ENCODE peak calls at places on chromosome 1, in four cellular contexts. A is H1, H is K562, C is HepG2. W is an unnamed sample.

GRCh38 chr1:85137660-85138059 is 63.2 kb downstream of the SYDE2 start:
- DNase-seq in A (no peak), H (no peak), C (peak; percentile 53), W (no peak)

GRCh38 chr1:99407018-99407417 is 142.7 kb downstream of the PLPPR4 start:
- DNase-seq in A (no peak), H (no peak), C (no peak), W (no peak)

GRCh38 chr1:204410764-204411450 is 710 bp downstream of the PPP1R15B start:
- DNase-seq in A (peak; percentile 53), H (peak; percentile 69), C (no peak), W (no peak)

GRCh38 chr1:225447649-225448048 is 19.8 kb upstream of the LBR start:
- DNase-seq in A (no peak), H (no peak), C (no peak), W (no peak)

GRCh38 chr1:170599033-170599432 is 64.9 kb upstream of the PRRX1 start:
- DNase-seq in A (no peak), H (no peak), C (no peak), W (no peak)

GRCh38 chr1:180911640-180912161 is 996 bp upstream of the KIAA1614 start:
- DNase-seq in A (no peak), H (no peak), C (no peak), W (no peak)

GRCh38 chr1:169105434-169106094 is 926 bp upstream of the ATP1B1 start:
- DNase-seq in A (peak; percentile 89), H (peak; percentile 78), C (peak; percentile 85), W (no peak)

GRCh38 chr1:197787056-197787455 is 11.8 kb upstream of the DENND1B start:
- DNase-seq in A (no peak), H (no peak), C (no peak), W (no peak)

GRCh38 chr1:197862221-197862620 is 40.2 kb upstream of the C1orf53 start:
- DNase-seq in A (no peak), H (no peak), C (no peak), W (no peak)

GRCh38 chr1:160779662-160780397 is 16.1 kb upstream of the LY9 start:
- DNase-seq in A (peak; percentile 85), H (peak; percentile 70), C (peak; percentile 58), W (no peak)
- TF ChIP-seq RAD21 in A (peak; percentile 74), H (peak; percentile 65), C (peak; percentile 17), W (peak; percentile 64)

GRCh38 chr1:44361478-44361877 is 6.4 kb upstream of the ERI3 start:
- DNase-seq in A (no peak), H (peak; percentile 28), C (no peak), W (no peak)
- TF ChIP-seq CREB1 in A (no peak), H (no peak), C (no peak), W (no peak)

GRCh38 chr1:246425139-246425794 is 81.8 kb downstream of the SMYD3 start:
- DNase-seq in A (no peak), H (no peak), C (no peak), W (no peak)
- TF ChIP-seq RAD21 in A (no peak), H (no peak), C (no peak), W (no peak)

DNA sequence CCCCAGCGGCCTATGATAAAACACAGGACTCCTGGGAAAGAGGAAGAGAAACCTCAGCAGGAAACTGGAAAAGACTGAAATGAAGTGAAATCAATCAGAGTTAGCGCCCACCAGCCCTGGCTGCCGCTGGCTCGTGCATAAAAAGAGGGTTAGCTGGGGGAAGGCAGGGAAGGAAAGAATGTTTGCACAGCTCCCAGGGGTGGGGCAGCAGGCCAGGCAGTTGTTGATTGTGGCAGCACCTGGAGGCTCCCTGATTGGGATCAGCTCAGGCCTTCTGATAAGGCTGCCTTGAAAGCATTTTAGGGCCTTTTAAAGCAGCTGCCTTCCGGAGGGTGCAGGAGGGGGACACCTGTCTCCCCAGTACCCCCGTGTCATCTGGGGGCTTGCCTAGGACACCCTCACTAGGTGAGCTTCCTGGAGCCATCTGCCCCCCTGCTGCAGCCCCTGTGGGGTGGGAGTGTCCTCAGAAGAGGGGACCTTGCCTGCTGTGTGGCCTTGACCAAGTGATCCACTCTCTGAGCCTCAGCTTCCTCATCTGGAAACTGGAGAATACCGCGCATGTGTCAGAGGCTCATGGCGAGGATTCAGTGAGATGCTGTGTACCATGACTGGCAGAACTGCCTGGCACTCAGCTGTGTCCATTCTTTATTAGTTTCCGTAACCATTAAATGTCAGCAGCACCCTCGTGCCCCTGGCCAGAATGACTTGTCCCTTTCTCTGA is 6.6 kb downstream of the EPHB2 start:
- DNase-seq in A (no peak), H (no peak), C (no peak), W (no peak)
- TF ChIP-seq CREB1 in A (no peak), H (no peak), C (no peak), W (no peak)

GRCh38 chr1:173239058-173239457 is 31.9 kb upstream of the TNFSF4 start:
- DNase-seq in A (no peak), H (no peak), C (no peak), W (no peak)
- TF ChIP-seq RAD21 in A (no peak), H (no peak), C (no peak), W (no peak)

GRCh38 chr1:5794279-5794678 is 197.9 kb downstream of the NPHP4 start:
- DNase-seq in A (no peak), H (no peak), C (no peak), W (no peak)
- TF ChIP-seq CREB1 in A (no peak), H (no peak), C (no peak), W (no peak)

DNA sequence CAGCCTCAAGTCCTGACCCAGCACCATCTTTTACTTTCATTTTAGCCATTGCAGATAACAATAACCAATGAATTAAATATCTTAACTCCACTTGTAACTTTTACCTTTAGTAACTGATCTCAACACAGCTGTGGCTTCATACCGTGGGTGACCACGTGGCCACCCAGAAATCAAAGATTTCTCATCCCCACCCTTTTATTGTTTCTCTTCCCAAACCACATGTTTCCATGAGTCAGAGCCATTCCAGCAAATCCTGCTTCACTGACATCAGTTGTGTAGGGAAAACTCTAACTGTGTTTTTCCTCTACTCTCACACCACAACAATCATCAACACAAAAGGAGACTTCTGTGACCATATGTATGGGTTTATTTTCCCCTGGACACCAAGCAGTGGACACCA is 25.1 kb upstream of the BRDT start:
- DNase-seq in A (no peak), H (no peak), C (no peak), W (no peak)
- TF ChIP-seq RAD21 in A (no peak), H (no peak), C (no peak), W (no peak)

DNA sequence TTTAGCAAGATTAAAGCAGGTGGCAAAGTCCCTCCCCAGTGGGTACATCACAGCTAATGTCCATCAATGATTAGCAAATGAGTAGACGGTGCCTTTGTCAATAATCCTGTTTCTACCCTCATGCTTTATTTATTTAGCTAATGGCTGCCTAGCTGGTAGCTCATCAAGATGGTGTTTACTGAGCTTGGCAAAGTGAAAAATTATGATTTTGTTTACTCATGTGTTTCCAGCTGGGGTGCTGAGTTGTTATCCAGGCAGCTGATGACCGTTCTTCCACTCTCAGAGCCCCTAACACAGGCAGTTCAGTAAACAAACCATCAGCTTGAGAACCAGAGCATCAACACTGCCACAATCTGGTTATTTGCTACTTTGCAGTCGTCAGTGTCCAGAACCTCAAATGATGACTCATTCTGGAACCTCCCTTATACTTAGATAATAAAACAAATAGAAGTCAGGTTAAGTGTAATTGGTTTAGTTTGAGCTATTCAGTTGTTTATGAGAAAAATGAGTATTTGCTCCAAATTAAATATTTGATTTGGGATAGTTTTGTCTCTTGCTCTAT is 163.9 kb downstream of the ST6GALNAC5 start:
- DNase-seq in A (no peak), H (no peak), C (no peak), W (no peak)
- TF ChIP-seq CREB1 in A (no peak), H (no peak), C (no peak), W (no peak)

DNA sequence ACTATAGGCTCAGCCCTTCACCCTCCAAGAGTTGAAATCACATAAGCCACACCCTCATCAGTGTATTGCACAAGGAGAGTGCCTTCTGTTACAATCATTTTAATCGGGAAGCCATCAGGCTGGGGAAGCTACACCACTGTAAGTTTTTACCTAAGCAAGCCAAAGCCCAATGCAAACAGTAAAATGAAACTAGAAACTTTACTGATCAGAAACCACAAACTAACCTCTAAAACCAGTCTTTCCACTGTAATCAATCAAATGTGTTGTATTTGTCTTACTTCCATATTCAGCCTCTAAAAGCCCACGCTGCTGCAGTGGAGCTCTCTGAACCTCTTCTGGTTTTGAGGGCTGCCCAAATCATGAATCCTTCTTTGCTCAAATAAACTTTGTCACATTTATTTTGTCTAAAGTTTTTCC is 26.2 kb downstream of the CAPN8 start:
- DNase-seq in A (no peak), H (no peak), C (no peak), W (no peak)
- TF ChIP-seq RAD21 in A (no peak), H (no peak), C (no peak), W (no peak)

W was measured in GM12878.